ENCODE peak calls at places on chromosomes 2 and 18, in six cellular contexts. E, N, F, O, U and A are unnamed samples.

GRCh38 chr2:43515248-43515647 is 80.6 kb downstream of the THADA start:
- DNase-seq in F (no peak), N (no peak), E (no peak), O (no peak), U (no peak), A (no peak)

GRCh38 chr2:164028764-164029534 is 293.1 kb upstream of the FIGN start:
- DNase-seq in N (no peak), F (no peak), E (no peak), O (no peak), U (no peak), A (no peak)

GRCh38 chr18:33316146-33316587 is 124.4 kb downstream of the CCDC178 start:
- DNase-seq in N (no peak), U (no peak), E (no peak), O (no peak), F (no peak), A (no peak)

GRCh38 chr2:42764096-42764495 is at the start of gene OXER1:
- DNase-seq in O (no peak), N (no peak), U (no peak), E (no peak), F (no peak), A (no peak)

GRCh38 chr2:150212722-150213171 is 274.7 kb downstream of the RND3 start:
- DNase-seq in F (no peak), E (no peak), N (no peak), O (peak; percentile 77), U (no peak), A (no peak)

GRCh38 chr2:162297925-162298552 is 20.4 kb downstream of the IFIH1 start:
- DNase-seq in U (no peak), N (peak; percentile 68), E (peak; percentile 91), F (no peak), O (peak; percentile 81), A (peak; percentile 66)

GRCh38 chr2:19536136-19536535 is 177.7 kb upstream of the OSR1 start:
- DNase-seq in O (no peak), U (no peak), E (no peak), F (no peak), N (no peak), A (no peak)

GRCh38 chr18:13565228-13565627 is 161.1 kb downstream of the FAM210A start:
- DNase-seq in N (no peak), E (no peak), O (no peak), F (no peak), U (no peak), A (no peak)

GRCh38 chr2:191688934-191689695 is 11.2 kb downstream of the NABP1 start:
- DNase-seq in N (no peak), E (no peak), F (no peak), O (peak; percentile 80), U (no peak), A (no peak)

GRCh38 chr18:72866901-72867701 is 686 bp downstream of the NETO1 start:
- DNase-seq in O (no peak), U (no peak), N (no peak), F (no peak), E (no peak), A (no peak)

GRCh38 chr2:169363570-169364150 is 1.3 kb upstream of the LRP2 start:
- DNase-seq in U (peak; percentile 67), E (peak; percentile 54), N (no peak), F (no peak), O (no peak), A (peak; percentile 34)

GRCh38 chr2:40507429-40507828 is 55.5 kb upstream of the SLC8A1 start:
- DNase-seq in E (no peak), F (no peak), O (no peak), N (no peak), U (no peak), A (no peak)

GRCh38 chr2:98464772-98465310 is 20.2 kb downstream of the INPP4A start:
- DNase-seq in F (no peak), O (no peak), N (no peak), E (no peak), U (no peak), A (no peak)

GRCh38 chr2:25400576-25401241 is 59.0 kb upstream of the DNMT3A start:
- DNase-seq in U (no peak), F (no peak), N (no peak), O (peak; percentile 23), E (no peak), A (no peak)

GRCh38 chr2:231708773-231709635 is 679 bp downstream of the PTMA start:
- DNase-seq in U (peak; percentile 75), N (no peak), O (peak; percentile 31), F (no peak), E (peak; percentile 74), A (no peak)

GRCh38 chr2:239303711-239304532 is 96.9 kb downstream of the HDAC4 start:
- DNase-seq in N (no peak), O (no peak), U (peak; percentile 26), F (no peak), E (no peak), A (no peak)

GRCh38 chr2:195601361-195601760 is 55.7 kb upstream of the SLC39A10 start:
- DNase-seq in N (no peak), E (no peak), U (no peak), O (peak; percentile 35), F (no peak), A (no peak)

GRCh38 chr2:88545118-88545517 is 82.1 kb downstream of the EIF2AK3 start:
- DNase-seq in F (no peak), U (no peak), N (no peak), O (peak; percentile 38), E (peak; percentile 63), A (no peak)

GRCh38 chr2:27663463-27664244 is at the start of the genes SLC4A1AP and SUPT7L:
- DNase-seq in O (peak; percentile 89), U (peak; percentile 82), F (peak; percentile 52), E (peak; percentile 91), N (peak; percentile 60), A (peak; percentile 29)